ENCODE peak calls at places on chromosomes 2 and 18, in six cellular contexts. W is HFFc6; Z is thyroid gland; Q is foreskin fibroblast; C is CD8-positive, alpha-beta T cell; R is MCF 10A. L is an unnamed sample.

GRCh38 chr2:68709421-68709911 is 25.1 kb upstream of the ARHGAP25 start:
- DNase-seq in Z (peak), Q (peak), W (peak), R (peak), C (no peak), L (no peak)

GRCh38 chr2:121565389-121566250 is 34.9 kb downstream of the RNU4ATAC start:
- DNase-seq in Z (no peak), W (no peak), Q (no peak), C (no peak), R (no peak), L (no peak)

GRCh38 chr18:48552130-48552529 is 13.3 kb downstream of the CTIF start:
- DNase-seq in Z (no peak), Q (no peak), W (no peak), R (no peak), C (no peak), L (no peak)

GRCh38 chr2:212284166-212284565 is 254.4 kb downstream of the ERBB4 start:
- DNase-seq in Q (no peak), R (no peak), W (no peak), Z (no peak), C (no peak), L (no peak)

GRCh38 chr18:55897101-55897500 is 309.1 kb upstream of the TCF4 start:
- DNase-seq in C (no peak), R (no peak), Q (no peak), Z (no peak), W (no peak), L (no peak)

GRCh38 chr18:10072659-10073309 is 159.0 kb downstream of the VAPA start:
- DNase-seq in Q (peak), C (no peak), R (peak), W (peak), Z (no peak), L (no peak)

GRCh38 chr18:42183746-42184145 is 228.7 kb downstream of the PIK3C3 start:
- DNase-seq in Z (peak), Q (peak), R (peak), C (no peak), W (peak), L (no peak)

GRCh38 chr2:162795312-162795711 is 43.3 kb downstream of the KCNH7 start:
- DNase-seq in W (no peak), Q (no peak), C (no peak), Z (peak), R (peak), L (no peak)

GRCh38 chr2:66833036-66833435 is 398.1 kb downstream of the MEIS1 start:
- DNase-seq in W (no peak), Z (no peak), R (no peak), C (no peak), Q (peak), L (no peak)

GRCh38 chr2:194559523-194559922 is 1097.5 kb upstream of the SLC39A10 start:
- DNase-seq in Z (no peak), Q (no peak), R (no peak), W (no peak), C (no peak), L (no peak)

GRCh38 chr2:218894168-218895157 is 13.8 kb downstream of the WNT10A start:
- DNase-seq in Z (no peak), R (peak), C (no peak), W (no peak), Q (no peak), L (no peak)

GRCh38 chr2:26846334-26846863 is 1.5 kb upstream of the DPYSL5 start:
- DNase-seq in Q (peak), Z (peak), R (peak), W (peak), C (peak), L (peak)

GRCh38 chr2:43169987-43170732 is 56.2 kb downstream of the ZFP36L2 start:
- DNase-seq in Q (no peak), Z (no peak), W (no peak), R (peak), C (peak), L (no peak)

GRCh38 chr2:172662099-172662498 is 73.5 kb upstream of the RAPGEF4 start:
- DNase-seq in Z (no peak), C (no peak), W (no peak), Q (peak), R (no peak), L (no peak)

GRCh38 chr2:96931966-96932365 is 54.4 kb downstream of the FAM178B start:
- DNase-seq in W (no peak), C (no peak), Q (no peak), Z (no peak), R (no peak), L (no peak)

GRCh38 chr2:74457129-74457548 is 1.1 kb upstream of the WBP1 start:
- DNase-seq in Q (no peak), Z (no peak), W (no peak), R (no peak), C (no peak), L (no peak)

GRCh38 chr2:172119089-172119488 is 16.4 kb upstream of the DLX2 start:
- DNase-seq in W (peak), Z (no peak), Q (peak), C (no peak), R (peak), L (no peak)

GRCh38 chr2:122078451-122078850 is 323.0 kb downstream of the TSN start:
- DNase-seq in W (no peak), Z (no peak), R (no peak), C (no peak), Q (no peak), L (no peak)

GRCh38 chr18:75141734-75142133 is 67.2 kb downstream of the PTGR3 start:
- DNase-seq in R (no peak), C (no peak), Z (no peak), W (no peak), Q (no peak), L (peak)

GRCh38 chr2:137693521-137693920 is 270.8 kb upstream of the HNMT start:
- DNase-seq in Z (no peak), W (no peak), R (no peak), C (no peak), Q (no peak), L (no peak)

GRCh38 chr2:11744631-11745394 is 1.6 kb upstream of the LPIN1 start:
- DNase-seq in C (no peak), Z (peak), R (peak), W (peak), Q (peak), L (peak)

GRCh38 chr2:187581125-187581896 is 27.1 kb upstream of the TFPI start:
- DNase-seq in R (peak), Z (no peak), C (no peak), Q (peak), W (peak), L (no peak)

GRCh38 chr2:134917958-134918517 is 584 bp upstream of the CCNT2 start:
- DNase-seq in R (no peak), W (no peak), Q (no peak), Z (peak), C (peak), L (no peak)
- TF ChIP-seq CTCF in R (peak), W (peak), Q (peak), Z (peak), C (no peak), L (peak)

DNA sequence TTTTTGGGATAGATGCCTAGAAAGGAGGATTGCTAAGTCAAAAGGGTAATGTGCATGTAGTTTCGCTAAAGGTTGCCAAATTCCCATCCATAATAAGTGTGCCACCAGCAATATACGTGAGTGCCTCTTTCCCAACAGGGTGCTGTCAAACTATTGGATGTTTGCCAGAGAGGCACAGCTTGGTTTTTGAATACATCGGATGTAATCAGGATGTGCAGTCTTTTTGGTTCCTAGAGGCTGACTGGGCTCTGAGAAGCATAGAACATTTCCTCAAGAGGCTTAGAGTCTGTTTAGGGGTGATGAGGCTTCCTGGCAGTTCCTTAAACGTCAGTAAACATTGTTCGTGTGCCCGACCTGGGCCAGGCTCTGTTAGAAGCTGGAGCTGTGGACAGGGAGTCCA is 28.0 kb downstream of the AGAP1 start:
- DNase-seq in C (no peak), R (peak), Z (no peak), W (no peak), Q (peak), L (no peak)
- TF ChIP-seq CTCF in C (no peak), R (no peak), Z (no peak), W (no peak), Q (no peak), L (no peak)

GRCh38 chr2:20221939-20222768 is 2.8 kb downstream of the SDC1 start:
- DNase-seq in Q (no peak), Z (no peak), C (no peak), W (peak), R (no peak), L (no peak)

GRCh38 chr2:20224716-20225293 is at the start of gene SDC1:
- DNase-seq in Q (peak), C (no peak), R (peak), Z (peak), W (peak), L (no peak)

GRCh38 chr2:20224191-20224715 is 677 bp downstream of the SDC1 start:
- DNase-seq in R (no peak), Z (no peak), Q (no peak), W (no peak), C (no peak), L (no peak)

GRCh38 chr2:20222769-20223344 is 2.1 kb downstream of the SDC1 start:
- DNase-seq in R (no peak), W (no peak), Q (no peak), C (no peak), Z (peak), L (no peak)

DNA sequence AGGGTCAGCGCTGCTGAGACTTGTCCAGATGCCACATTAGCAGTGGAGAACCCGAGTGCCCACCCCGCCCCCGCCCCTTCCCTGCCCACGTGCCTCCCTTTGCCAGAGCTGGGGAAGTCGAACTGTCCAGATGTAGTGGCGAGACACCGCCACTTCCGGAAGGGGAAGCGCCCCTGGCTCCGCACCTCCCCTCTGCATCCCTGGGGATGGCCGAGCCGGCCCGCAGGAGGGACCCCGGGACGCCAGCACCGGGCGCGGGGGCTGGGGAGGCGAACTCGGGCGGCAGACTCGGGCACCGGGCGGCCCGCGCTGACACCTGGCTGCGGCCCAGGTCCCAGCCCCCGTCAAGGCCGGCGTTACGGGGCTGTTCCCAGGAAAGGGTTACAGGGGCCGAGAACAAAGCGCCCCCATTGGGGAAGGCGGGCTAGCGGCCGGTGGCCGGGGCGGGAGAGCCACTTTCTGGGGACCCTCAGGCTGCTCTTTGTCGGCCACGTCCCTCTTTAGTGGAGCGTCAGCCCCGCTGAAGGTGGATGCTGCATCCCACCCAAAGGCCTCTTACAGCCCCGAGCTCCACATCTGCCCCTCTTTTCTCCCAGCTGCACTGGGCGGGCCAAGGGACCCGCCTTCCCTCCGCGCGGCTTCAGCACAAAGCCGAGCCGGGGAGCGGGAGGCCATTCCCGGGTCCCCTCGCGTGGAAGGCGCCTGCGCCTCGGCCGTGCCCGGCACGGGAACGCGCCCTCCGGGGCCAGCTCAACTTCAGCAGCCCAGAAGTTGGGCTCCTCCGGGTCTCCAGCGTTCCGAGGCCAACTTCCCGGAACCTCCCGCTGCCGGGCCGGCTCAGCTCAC is 1.4 kb downstream of the SDC1 start:
- DNase-seq in R (peak), C (no peak), Z (peak), W (no peak), Q (peak), L (no peak)
- TF ChIP-seq CTCF in R (no peak), C (no peak), Z (no peak), W (peak), Q (no peak), L (no peak)

DNA sequence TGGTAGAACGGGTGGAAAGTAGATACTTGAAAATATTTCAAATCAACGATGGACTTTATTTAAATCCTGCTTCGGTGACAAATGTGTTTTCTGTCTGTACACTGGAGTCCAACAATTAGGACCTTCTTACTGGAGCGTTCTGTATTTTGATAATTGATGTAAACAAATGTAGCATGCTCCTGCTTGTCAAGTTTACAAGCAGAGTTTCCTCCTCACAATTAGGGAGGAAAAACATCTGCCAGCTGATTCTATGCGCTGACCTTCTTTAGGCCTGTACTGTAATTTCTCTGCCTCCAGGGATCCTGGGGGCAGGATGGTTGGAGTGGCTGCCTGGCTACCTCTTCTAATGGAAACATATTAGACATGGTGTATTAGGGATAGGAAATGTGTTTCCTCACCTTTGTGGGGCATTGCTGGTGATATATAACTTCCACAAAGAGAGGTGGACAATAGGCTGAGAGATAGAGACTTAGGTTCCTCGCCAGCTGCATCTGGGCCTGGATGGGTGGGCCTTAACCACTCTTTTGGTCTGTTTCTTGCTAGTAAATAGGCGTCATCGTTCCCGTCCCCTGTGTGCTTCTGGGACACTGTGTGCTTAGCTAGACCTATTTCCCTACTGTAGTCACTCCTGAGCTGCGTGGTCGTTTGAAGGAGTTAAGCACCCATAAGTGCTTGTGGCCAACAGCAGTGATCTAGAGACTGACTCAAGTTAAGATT is 19.3 kb downstream of the GATA6 start:
- DNase-seq in C (no peak), W (no peak), R (no peak), Q (no peak), Z (no peak), L (no peak)
- TF ChIP-seq CTCF in C (no peak), W (no peak), R (no peak), Q (no peak), Z (no peak), L (no peak)

DNA sequence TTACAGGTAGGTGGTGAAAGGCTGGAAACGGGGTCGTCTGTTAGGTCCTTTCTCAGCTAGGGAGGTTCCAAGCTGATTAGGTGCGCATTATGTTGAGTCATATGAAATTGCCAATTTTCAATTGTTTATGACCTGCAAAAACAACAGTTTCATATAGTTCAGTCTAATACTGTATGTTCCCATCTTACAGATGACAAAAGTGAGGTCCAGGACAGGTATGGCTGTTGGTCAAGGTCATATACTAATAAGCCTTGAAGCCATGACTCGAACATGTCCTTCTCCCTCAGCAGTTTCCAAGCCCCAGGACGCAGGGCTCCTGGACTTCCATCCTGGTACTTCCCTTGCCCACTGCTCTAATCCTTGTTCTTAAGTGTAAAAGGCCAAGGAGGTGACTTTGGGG is 81.7 kb upstream of the MCFD2 start:
- DNase-seq in C (no peak), R (no peak), Q (no peak), W (no peak), Z (no peak), L (no peak)
- TF ChIP-seq CTCF in C (no peak), R (no peak), Q (no peak), W (no peak), Z (no peak), L (no peak)

L was measured in D721Med.